ENCODE peak calls at places on chromosomes 2 and 18, in nine cellular contexts. G, H, S, C, M, Y, Z, Q and X are unnamed samples.

GRCh38 chr2:217903859-217904613 is 98.8 kb downstream of the TNS1 start:
- DNase-seq in G (peak), H (no peak), S (peak), C (peak), M (peak), Y (peak), Z (no peak), Q (no peak), X (no peak)

GRCh38 chr2:85786865-85787264 is 33.1 kb downstream of the ATOH8 start:
- DNase-seq in G (no peak), H (no peak), S (no peak), C (no peak), M (no peak), Y (no peak), Z (no peak), Q (no peak), X (no peak)

GRCh38 chr18:49189772-49190171 is 239.0 kb upstream of the SMAD7 start:
- DNase-seq in G (no peak), H (no peak), S (no peak), C (peak), M (no peak), Y (no peak), Z (no peak), Q (no peak), X (no peak)

GRCh38 chr2:201854221-201854801 is 48.0 kb downstream of the CDK15 start:
- DNase-seq in G (no peak), H (no peak), S (peak), C (peak), M (no peak), Y (no peak), Z (no peak), Q (no peak), X (peak)

GRCh38 chr2:212974692-212975091 is 176.7 kb downstream of the IKZF2 start:
- DNase-seq in G (no peak), H (no peak), S (peak), C (peak), M (no peak), Y (no peak), Z (no peak), Q (no peak), X (peak)

GRCh38 chr2:77512521-77512920 is 9.7 kb downstream of the LRRTM4 start:
- DNase-seq in G (no peak), H (no peak), S (no peak), C (peak), M (no peak), Y (no peak), Z (no peak), Q (no peak), X (no peak)

GRCh38 chr2:231393149-231394131 is 2.1 kb upstream of the B3GNT7 start:
- DNase-seq in G (no peak), H (no peak), S (no peak), C (no peak), M (no peak), Y (no peak), Z (no peak), Q (no peak), X (no peak)

GRCh38 chr2:42569883-42570282 is 1.5 kb downstream of the MTA3 start:
- DNase-seq in G (no peak), H (no peak), S (no peak), C (peak), M (no peak), Y (no peak), Z (no peak), Q (no peak), X (no peak)

GRCh38 chr18:76494541-76495403 is at the start of gene ZNF516:
- DNase-seq in G (peak), H (no peak), S (no peak), C (peak), M (peak), Y (no peak), Z (peak), Q (no peak), X (peak)

GRCh38 chr2:104321141-104321799 is 532.6 kb upstream of the POU3F3 start:
- DNase-seq in G (no peak), H (no peak), S (no peak), C (no peak), M (no peak), Y (no peak), Z (no peak), Q (no peak), X (no peak)

GRCh38 chr2:230209422-230210051 is 10.2 kb downstream of the SP110 start:
- DNase-seq in G (no peak), H (no peak), S (no peak), C (no peak), M (no peak), Y (no peak), Z (no peak), Q (no peak), X (no peak)

GRCh38 chr2:209113030-209113429 is 310.8 kb upstream of the MAP2 start:
- DNase-seq in G (no peak), H (no peak), S (no peak), C (no peak), M (no peak), Y (no peak), Z (no peak), Q (no peak), X (no peak)

GRCh38 chr18:78713726-78714125 is 265.9 kb upstream of the SALL3 start:
- DNase-seq in G (no peak), H (no peak), S (no peak), C (no peak), M (no peak), Y (no peak), Z (no peak), Q (no peak), X (no peak)

GRCh38 chr2:232793271-232793670 is 16.9 kb upstream of the KCNJ13 start:
- DNase-seq in G (no peak), H (no peak), S (no peak), C (no peak), M (no peak), Y (no peak), Z (no peak), Q (no peak), X (no peak)

GRCh38 chr2:219663116-219663762 is 35.8 kb downstream of the SLC4A3 start:
- DNase-seq in G (no peak), H (no peak), S (no peak), C (no peak), M (no peak), Y (no peak), Z (no peak), Q (no peak), X (no peak)

GRCh38 chr18:68728301-68728700 is 13.4 kb upstream of the TMX3 start:
- DNase-seq in G (no peak), H (no peak), S (no peak), C (no peak), M (no peak), Y (no peak), Z (no peak), Q (no peak), X (no peak)

GRCh38 chr18:68738572-68738971 is 23.7 kb upstream of the TMX3 start:
- DNase-seq in G (no peak), H (no peak), S (no peak), C (no peak), M (no peak), Y (no peak), Z (no peak), Q (no peak), X (no peak)

GRCh38 chr18:68734311-68734710 is 19.4 kb upstream of the TMX3 start:
- DNase-seq in G (no peak), H (no peak), S (peak), C (peak), M (no peak), Y (no peak), Z (no peak), Q (no peak), X (peak)

GRCh38 chr18:68735498-68736343 is 20.8 kb upstream of the TMX3 start:
- DNase-seq in G (no peak), H (no peak), S (peak), C (peak), M (no peak), Y (no peak), Z (no peak), Q (peak), X (peak)

DNA sequence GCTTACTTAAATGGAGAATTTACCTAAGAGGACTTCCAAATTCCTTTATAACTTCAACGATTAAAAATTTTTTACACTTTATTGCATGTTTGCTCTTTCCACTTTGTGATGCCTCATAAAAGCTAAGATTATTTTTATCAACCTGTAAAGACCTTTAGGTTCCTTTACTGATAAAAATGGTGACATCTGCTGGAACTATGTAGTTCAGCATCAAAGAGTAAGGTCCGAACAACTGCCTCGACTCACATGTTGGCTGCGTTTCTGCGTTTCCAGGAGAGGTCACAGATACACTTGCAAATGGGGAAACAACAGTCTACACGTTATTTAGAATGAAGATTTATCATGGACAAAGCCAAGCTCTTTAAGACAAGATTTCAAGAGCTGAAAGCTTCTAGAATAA is 18.8 kb upstream of the TMX3 start:
- DNase-seq in G (no peak), H (no peak), S (no peak), C (peak), M (no peak), Y (no peak), Z (no peak), Q (no peak), X (no peak)
- TF ChIP-seq CTCF in G (no peak), H (no peak), S (peak), C (peak), M (no peak), Y (no peak), Z (no peak), Q (no peak), X (no peak)

DNA sequence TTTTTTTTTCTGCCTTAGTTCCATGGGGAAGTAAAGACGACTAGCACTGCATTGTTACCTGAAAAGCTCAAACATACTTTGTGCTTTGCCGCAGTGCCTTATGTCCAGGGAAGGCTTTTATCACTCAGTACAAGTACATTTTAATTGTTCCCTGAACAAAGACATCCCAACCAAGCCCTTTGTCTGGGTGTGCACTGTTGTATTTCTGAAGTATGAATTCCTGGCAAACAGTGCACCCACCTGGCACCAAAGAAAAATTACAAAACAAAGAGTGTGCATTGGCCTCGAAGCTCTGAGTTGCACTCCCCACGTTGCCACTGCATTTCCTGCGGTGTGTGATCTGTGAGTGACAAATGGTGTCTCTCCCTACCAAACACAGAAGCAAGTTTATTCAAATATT is 858.5 kb upstream of the PIK3C3 start:
- DNase-seq in G (no peak), H (no peak), S (peak), C (peak), M (no peak), Y (no peak), Z (no peak), Q (no peak), X (peak)
- TF ChIP-seq CTCF in G (no peak), H (peak), S (peak), C (peak), M (no peak), Y (no peak), Z (no peak), Q (no peak), X (peak)

GRCh38 chr2:48205137-48205798 is 299.0 kb upstream of the FBXO11 start:
- DNase-seq in G (no peak), H (no peak), S (peak), C (peak), M (no peak), Y (no peak), Z (no peak), Q (no peak), X (no peak)
- TF ChIP-seq CTCF in G (no peak), H (no peak), S (peak), C (peak), M (no peak), Y (no peak), Z (no peak), Q (no peak), X (no peak)

DNA sequence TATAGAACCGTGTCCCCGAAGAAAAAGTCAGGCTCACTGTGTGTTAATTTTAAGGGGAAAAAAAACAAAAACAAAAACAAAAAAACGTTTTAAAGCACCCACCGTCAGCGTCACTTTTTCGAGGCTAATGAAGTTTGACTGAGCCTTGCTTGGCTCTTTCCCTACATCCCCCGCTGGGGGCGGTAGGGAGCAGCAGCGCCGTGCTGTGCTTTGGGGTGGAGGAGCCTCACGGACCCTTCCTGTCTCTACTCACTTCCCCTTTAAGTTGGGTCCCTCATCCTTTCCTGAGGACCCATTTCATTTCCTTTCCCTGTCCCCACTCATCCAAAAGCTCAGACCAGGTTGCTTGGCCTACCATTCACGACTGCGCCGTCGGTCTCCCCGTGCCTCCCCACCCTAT is 82.8 kb upstream of the RPL31 start:
- DNase-seq in G (no peak), H (no peak), S (no peak), C (no peak), M (no peak), Y (no peak), Z (no peak), Q (no peak), X (no peak)
- TF ChIP-seq CTCF in G (no peak), H (peak), S (peak), C (peak), M (no peak), Y (no peak), Z (peak), Q (no peak), X (no peak)

GRCh38 chr2:130766037-130766436 is 10.7 kb downstream of the AMER3 start:
- DNase-seq in G (no peak), H (no peak), S (no peak), C (no peak), M (no peak), Y (no peak), Z (no peak), Q (no peak), X (no peak)

GRCh38 chr2:130765464-130765863 is 10.1 kb downstream of the AMER3 start:
- DNase-seq in G (no peak), H (no peak), S (no peak), C (no peak), M (no peak), Y (no peak), Z (no peak), Q (no peak), X (no peak)

GRCh38 chr2:130768191-130768855 is 13.0 kb downstream of the AMER3 start:
- DNase-seq in G (no peak), H (no peak), S (no peak), C (no peak), M (no peak), Y (no peak), Z (no peak), Q (no peak), X (no peak)

GRCh38 chr2:130766711-130767407 is 11.5 kb downstream of the AMER3 start:
- DNase-seq in G (no peak), H (no peak), S (no peak), C (no peak), M (no peak), Y (no peak), Z (no peak), Q (no peak), X (no peak)

DNA sequence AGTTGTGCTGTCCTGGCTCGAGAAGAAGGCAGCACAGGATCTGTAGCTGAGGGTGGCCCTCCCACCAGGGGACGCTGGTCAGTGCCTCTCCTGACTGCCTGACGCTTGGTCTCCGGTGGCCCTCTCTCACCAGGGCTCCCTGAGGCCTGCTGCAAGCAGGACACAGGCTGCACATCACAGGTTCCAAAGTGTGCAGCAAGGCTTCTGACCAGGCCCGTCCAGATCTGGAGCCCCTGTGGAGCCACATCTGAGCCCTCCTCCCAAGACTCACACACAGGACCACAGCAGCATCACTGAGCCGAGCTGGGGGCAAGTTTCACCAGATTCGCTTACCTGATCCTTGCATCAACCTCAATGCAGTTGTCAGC is 12.1 kb downstream of the AMER3 start:
- DNase-seq in G (no peak), H (no peak), S (no peak), C (no peak), M (no peak), Y (no peak), Z (no peak), Q (no peak), X (no peak)
- TF ChIP-seq CTCF in G (no peak), H (no peak), S (no peak), C (no peak), M (no peak), Y (no peak), Z (no peak), Q (no peak), X (no peak)

DNA sequence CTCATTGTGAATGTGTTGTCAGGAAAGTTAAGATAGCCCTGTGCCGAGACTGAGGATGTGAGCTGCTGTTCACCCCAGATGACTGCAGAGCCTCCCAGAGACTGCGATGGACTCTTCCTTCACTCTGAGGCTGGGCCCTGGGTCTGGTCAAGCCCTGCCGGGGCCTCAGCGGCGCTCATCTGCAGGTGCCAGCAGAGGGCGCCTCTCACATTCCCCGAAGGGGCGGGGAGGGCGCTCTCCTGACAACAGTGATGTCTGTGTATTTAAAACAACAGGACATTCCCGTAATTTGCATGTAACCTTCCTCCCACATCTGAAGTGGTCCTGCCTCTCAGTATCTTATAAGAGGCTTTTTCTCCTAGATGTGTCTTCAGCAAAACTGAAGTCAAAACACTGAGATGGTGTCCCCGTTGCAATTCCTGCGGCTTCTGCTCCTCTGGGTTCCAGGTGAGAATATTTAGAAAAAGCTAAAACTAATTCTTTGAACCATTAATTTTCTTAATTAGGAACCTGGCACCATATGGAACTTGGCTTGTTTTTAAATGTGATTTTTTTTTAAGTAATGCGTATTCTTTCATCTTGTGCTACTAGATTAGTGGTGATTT is 1377.9 kb downstream of the RPIA start:
- DNase-seq in G (peak), H (no peak), S (no peak), C (peak), M (peak), Y (no peak), Z (no peak), Q (no peak), X (no peak)
- TF ChIP-seq CTCF in G (no peak), H (peak), S (peak), C (peak), M (peak), Y (no peak), Z (no peak), Q (peak), X (no peak)

GRCh38 chr2:171522057-171522803 is at the start of gene CYBRD1:
- DNase-seq in G (peak), H (peak), S (peak), C (peak), M (peak), Y (peak), Z (peak), Q (no peak), X (peak)
- TF ChIP-seq CTCF in G (no peak), H (no peak), S (peak), C (peak), M (no peak), Y (no peak), Z (no peak), Q (no peak), X (no peak)

GRCh38 chr2:238772635-238773297 is 75.1 kb upstream of the TWIST2 start:
- DNase-seq in G (no peak), H (peak), S (no peak), C (no peak), M (no peak), Y (no peak), Z (no peak), Q (no peak), X (no peak)

GRCh38 chr2:238771639-238772038 is 76.2 kb upstream of the TWIST2 start:
- DNase-seq in G (no peak), H (no peak), S (no peak), C (no peak), M (no peak), Y (no peak), Z (no peak), Q (no peak), X (no peak)

GRCh38 chr2:238773472-238773871 is 74.4 kb upstream of the TWIST2 start:
- DNase-seq in G (no peak), H (peak), S (no peak), C (no peak), M (no peak), Y (no peak), Z (no peak), Q (no peak), X (no peak)

GRCh38 chr2:238774980-238775509 is 72.8 kb upstream of the TWIST2 start:
- DNase-seq in G (no peak), H (no peak), S (no peak), C (no peak), M (no peak), Y (peak), Z (no peak), Q (no peak), X (no peak)

GRCh38 chr2:238771193-238771592 is 76.7 kb upstream of the TWIST2 start:
- DNase-seq in G (no peak), H (no peak), S (peak), C (peak), M (no peak), Y (no peak), Z (no peak), Q (no peak), X (peak)
- TF ChIP-seq CTCF in G (no peak), H (peak), S (peak), C (peak), M (no peak), Y (no peak), Z (no peak), Q (no peak), X (no peak)

GRCh38 chr18:44823782-44824181 is 143.1 kb downstream of the SETBP1 start:
- DNase-seq in G (no peak), H (no peak), S (no peak), C (peak), M (no peak), Y (no peak), Z (no peak), Q (no peak), X (peak)

GRCh38 chr18:44821924-44822323 is 141.2 kb downstream of the SETBP1 start:
- DNase-seq in G (no peak), H (no peak), S (no peak), C (no peak), M (no peak), Y (no peak), Z (no peak), Q (no peak), X (no peak)

GRCh38 chr18:44826418-44827259 is 146.0 kb downstream of the SETBP1 start:
- DNase-seq in G (peak), H (no peak), S (peak), C (peak), M (peak), Y (peak), Z (peak), Q (no peak), X (peak)

GRCh38 chr18:44823286-44823685 is 142.6 kb downstream of the SETBP1 start:
- DNase-seq in G (no peak), H (no peak), S (no peak), C (no peak), M (no peak), Y (no peak), Z (no peak), Q (no peak), X (no peak)

GRCh38 chr18:44824884-44825283 is 144.2 kb downstream of the SETBP1 start:
- DNase-seq in G (no peak), H (no peak), S (no peak), C (no peak), M (no peak), Y (no peak), Z (no peak), Q (no peak), X (no peak)
- TF ChIP-seq CTCF in G (no peak), H (no peak), S (no peak), C (no peak), M (no peak), Y (no peak), Z (no peak), Q (no peak), X (no peak)